ENCODE peak calls at places on chromosomes 13 and 19, in four cellular contexts. S is IMR-90, M is HepG2, Q is K562. E is an unnamed sample.

GRCh38 chr13:80469105-80469840 is 128.3 kb upstream of the SPRY2 start:
- DNase-seq in S (no peak), M (no peak), Q (no peak), E (no peak)

GRCh38 chr13:114264886-114265611 is 16.4 kb upstream of the UPF3A start:
- DNase-seq in S (peak), M (no peak), Q (no peak), E (no peak)

GRCh38 chr13:77555246-77555645 is 19.7 kb downstream of the SCEL start:
- DNase-seq in S (no peak), M (no peak), Q (no peak), E (no peak)

GRCh38 chr13:109698779-109699178 is 87.6 kb downstream of the IRS2 start:
- DNase-seq in S (peak), M (no peak), Q (no peak), E (no peak)

GRCh38 chr19:52200044-52200443 is 10.2 kb downstream of the PPP2R1A start:
- DNase-seq in S (peak), M (no peak), Q (no peak), E (no peak)

GRCh38 chr13:90710355-90710754 is 637.1 kb upstream of the MIR17HG start:
- DNase-seq in S (no peak), M (no peak), Q (no peak), E (no peak)

GRCh38 chr13:42369071-42369795 is 97.3 kb downstream of the AKAP11 start:
- DNase-seq in S (no peak), M (no peak), Q (no peak), E (no peak)

GRCh38 chr19:36837902-36838783 is at the start of gene ZNF790:
- DNase-seq in S (peak), M (peak), Q (peak), E (peak)

GRCh38 chr19:11659612-11660011 is 62.3 kb downstream of the ZNF627 start:
- DNase-seq in S (peak), M (peak), Q (peak), E (no peak)

GRCh38 chr13:59532405-59532804 is 631.3 kb downstream of the DIAPH3 start:
- DNase-seq in S (no peak), M (no peak), Q (no peak), E (no peak)

GRCh38 chr13:82657471-82657870 is 1224.8 kb downstream of the SLITRK1 start:
- DNase-seq in S (no peak), M (no peak), Q (no peak), E (no peak)

GRCh38 chr13:25654332-25654731 is 282.6 kb downstream of the ATP8A2 start:
- DNase-seq in S (no peak), M (no peak), Q (no peak), E (no peak)

GRCh38 chr13:64591981-64592380 is 2638.2 kb downstream of the PCDH9 start:
- DNase-seq in S (peak), M (no peak), Q (no peak), E (no peak)

GRCh38 chr13:45361596-45362206 is 20.7 kb upstream of the TPT1 start:
- DNase-seq in S (peak), M (no peak), Q (peak), E (peak)

GRCh38 chr13:104869501-104869900 is 1666.0 kb downstream of the EFNB2 start:
- DNase-seq in S (no peak), M (no peak), Q (no peak), E (no peak)

GRCh38 chr13:35791191-35791902 is 314.9 kb upstream of the MAB21L1 start:
- DNase-seq in S (peak), M (no peak), Q (no peak), E (peak)

GRCh38 chr13:100176781-100177389 is 88.0 kb downstream of the PCCA start:
- DNase-seq in S (peak), M (no peak), Q (no peak), E (no peak)

GRCh38 chr19:29217591-29217990 is 4.6 kb upstream of the UQCRFS1 start:
- DNase-seq in S (no peak), M (no peak), Q (no peak), E (no peak)

GRCh38 chr13:110308377-110309158 is 1.5 kb downstream of the COL4A2 start:
- DNase-seq in S (no peak), M (no peak), Q (no peak), E (no peak)

GRCh38 chr13:18952225-18953016 is 229.2 kb downstream of the TUBA3C start:
- DNase-seq in S (no peak), M (no peak), Q (no peak), E (no peak)

GRCh38 chr19:1265611-1266115 is 3.5 kb upstream of the CIRBP start:
- DNase-seq in S (peak), M (no peak), Q (peak), E (peak)

GRCh38 chr13:113997845-113998751 is 24.2 kb upstream of the C13orf46 start:
- DNase-seq in S (peak), M (no peak), Q (no peak), E (no peak)

GRCh38 chr13:113917096-113917495 is 53.2 kb upstream of the GAS6 start:
- DNase-seq in S (no peak), M (no peak), Q (no peak), E (no peak)

GRCh38 chr13:52615817-52616216 is 26.4 kb upstream of the HNRNPA1L2 start:
- DNase-seq in S (no peak), M (peak), Q (peak), E (peak)

GRCh38 chr13:84896128-84896527 is 903.1 kb downstream of the SLITRK6 start:
- DNase-seq in S (peak), M (peak), Q (peak), E (peak)

GRCh38 chr19:5947435-5947834 is 30.5 kb downstream of the RANBP3 start:
- DNase-seq in S (peak), M (no peak), Q (no peak), E (no peak)

GRCh38 chr13:51697855-51698254 is 106.1 kb downstream of the DHRS12 start:
- DNase-seq in S (peak), M (no peak), Q (no peak), E (no peak)

GRCh38 chr13:26727122-26727521 is 33.5 kb downstream of the GPR12 start:
- DNase-seq in S (no peak), M (no peak), Q (no peak), E (no peak)

GRCh38 chr19:8515317-8515716 is 1.4 kb upstream of the ZNF414 start:
- DNase-seq in S (no peak), M (no peak), Q (peak), E (no peak)

GRCh38 chr13:22311734-22312404 is 641.0 kb downstream of the FGF9 start:
- DNase-seq in S (no peak), M (no peak), Q (no peak), E (no peak)

GRCh38 chr13:66714795-66715194 is 515.3 kb downstream of the PCDH9 start:
- DNase-seq in S (no peak), M (no peak), Q (no peak), E (no peak)

GRCh38 chr13:66716502-66716901 is 513.6 kb downstream of the PCDH9 start:
- DNase-seq in S (no peak), M (no peak), Q (no peak), E (no peak)
- TF ChIP-seq MAZ in S (no peak), M (no peak), Q (no peak), E (no peak)

DNA sequence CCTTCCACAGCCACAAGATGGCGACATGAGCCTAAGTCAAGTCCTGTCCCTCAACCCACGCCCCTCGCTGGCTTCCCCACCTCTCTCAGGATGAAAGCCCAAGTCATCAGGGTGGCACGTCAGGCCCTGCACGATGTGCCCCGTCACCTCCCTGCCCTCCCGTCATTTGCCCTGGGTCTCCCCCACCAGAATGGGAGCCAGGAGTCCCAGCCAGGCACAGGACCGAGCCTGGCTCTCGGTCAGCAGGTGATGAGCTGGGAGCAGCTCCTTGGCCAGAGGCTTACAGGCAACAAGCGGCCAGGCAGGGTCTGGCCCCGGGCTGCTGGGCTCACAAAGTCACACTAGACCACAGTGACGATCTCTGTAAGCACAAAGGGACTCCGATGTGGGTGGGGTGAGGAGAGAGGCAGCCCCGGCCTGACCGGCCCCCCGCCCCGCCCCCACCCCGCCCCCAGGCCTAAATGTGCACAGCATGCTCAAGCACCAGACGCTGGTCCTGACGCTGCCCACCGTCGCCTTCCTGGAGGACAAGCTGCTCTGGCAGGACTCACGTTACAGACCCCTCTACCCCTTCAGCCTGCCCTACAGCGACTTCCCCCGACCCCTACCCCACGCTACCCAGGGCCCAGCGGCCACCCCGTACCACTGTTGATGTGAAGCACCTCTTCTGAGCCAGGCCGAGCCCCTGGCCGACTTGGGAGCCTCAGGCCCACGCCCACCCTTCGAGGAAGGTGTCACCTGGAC is 7.3 kb downstream of the MRPL4 start:
- DNase-seq in S (peak), M (peak), Q (peak), E (no peak)
- TF ChIP-seq MAZ in S (no peak), M (no peak), Q (no peak), E (no peak)

GRCh38 chr19:12783226-12783848 is 7.9 kb upstream of the JUNB start:
- DNase-seq in S (no peak), M (no peak), Q (peak), E (no peak)
- TF ChIP-seq MAZ in S (no peak), M (no peak), Q (no peak), E (no peak)

GRCh38 chr13:95180513-95181245 is 120.6 kb downstream of the ABCC4 start:
- DNase-seq in S (no peak), M (peak), Q (no peak), E (no peak)
- TF ChIP-seq MAZ in S (no peak), M (no peak), Q (no peak), E (no peak)

DNA sequence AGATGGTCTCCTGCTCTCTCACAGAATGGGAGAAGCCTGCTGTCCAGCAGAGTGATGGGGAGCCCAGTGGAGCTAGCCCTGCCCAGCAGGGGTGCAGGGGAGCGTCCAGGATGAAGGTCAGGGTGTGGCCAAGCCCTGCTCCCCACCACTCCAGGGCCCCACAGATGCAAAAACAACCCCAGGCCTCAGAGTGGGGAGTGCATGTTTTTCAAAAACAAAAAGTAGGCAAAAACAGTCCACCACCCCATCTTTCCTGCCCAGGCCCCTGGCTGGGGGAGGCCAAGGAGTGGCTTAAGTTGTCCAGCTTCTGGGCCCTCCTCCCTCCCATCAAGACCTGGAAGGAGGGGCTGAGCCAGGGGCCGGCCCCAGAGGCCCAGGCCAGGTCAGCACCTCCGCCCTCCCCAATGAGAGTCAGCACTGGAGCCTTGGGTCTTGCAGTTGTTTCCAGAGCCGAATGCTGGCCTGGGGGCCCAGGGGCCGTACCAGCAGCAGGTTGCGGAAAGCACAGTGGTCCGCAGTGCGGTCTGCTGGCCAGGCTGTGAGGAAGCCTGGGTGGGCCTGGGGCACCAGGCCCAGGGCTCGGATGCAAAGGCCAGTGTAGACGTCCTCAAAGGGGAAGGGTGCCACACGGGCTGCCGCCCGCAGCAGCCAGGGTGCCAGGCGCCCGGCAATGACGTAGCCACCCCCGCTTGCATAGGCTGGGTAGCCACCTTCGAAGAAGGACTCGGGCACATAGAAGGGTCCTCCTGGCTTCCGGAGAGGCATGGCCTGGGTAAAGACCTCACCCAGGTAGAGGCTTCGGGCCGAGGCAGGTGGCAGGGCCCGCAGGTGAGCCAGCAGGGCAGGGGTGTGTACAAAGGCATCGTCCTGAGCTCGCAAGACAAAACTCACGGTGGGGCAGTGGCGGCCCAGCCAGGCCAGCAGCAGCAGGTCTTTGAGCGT is 1.7 kb downstream of the B3GNT8 start:
- DNase-seq in S (no peak), M (no peak), Q (no peak), E (no peak)
- TF ChIP-seq MAZ in S (no peak), M (no peak), Q (no peak), E (no peak)

GRCh38 chr19:48741222-48741999 is 1.0 kb upstream of the RASIP1 start:
- DNase-seq in S (no peak), M (no peak), Q (peak), E (peak)
- TF ChIP-seq MAZ in S (no peak), M (no peak), Q (no peak), E (no peak)

GRCh38 chr13:30745917-30746686 is 10.8 kb downstream of the ALOX5AP start:
- DNase-seq in S (no peak), M (peak), Q (no peak), E (no peak)

GRCh38 chr13:30742896-30743295 is 7.6 kb downstream of the ALOX5AP start:
- DNase-seq in S (no peak), M (no peak), Q (no peak), E (no peak)

GRCh38 chr13:30744056-30744684 is 8.8 kb downstream of the ALOX5AP start:
- DNase-seq in S (peak), M (peak), Q (peak), E (peak)

GRCh38 chr13:30744686-30745085 is 9.3 kb downstream of the ALOX5AP start:
- DNase-seq in S (no peak), M (peak), Q (no peak), E (no peak)

GRCh38 chr13:30743319-30744055 is 8.1 kb downstream of the ALOX5AP start:
- DNase-seq in S (peak), M (peak), Q (no peak), E (peak)
- TF ChIP-seq MAZ in S (peak), M (no peak), Q (no peak), E (no peak)

E was measured in A549.